ENCODE peak calls at places on chromosome 15, in six cellular contexts. One of them, this sample, is unnamed.

GRCh38 chr15:29968099-29968892 is 114.5 kb upstream of the GOLGA8J start:
- DNase-seq in iris pigment epithelial cell: no peak
- DNase-seq in anterior cingulate cortex: no peak
- DNase-seq in BJ: no peak
- DNase-seq in HS-27A: no peak
- DNase-seq in hippocampal formation: no peak
- DNase-seq in this sample: no peak

GRCh38 chr15:84839714-84840113 is 22.6 kb downstream of the ALPK3 start:
- DNase-seq in HS-27A: no peak
- DNase-seq in iris pigment epithelial cell: no peak
- DNase-seq in anterior cingulate cortex: no peak
- DNase-seq in BJ: no peak
- DNase-seq in hippocampal formation: no peak
- DNase-seq in this sample: no peak

GRCh38 chr15:42499888-42500609 is 4.6 kb downstream of the SNAP23 start:
- DNase-seq in anterior cingulate cortex: no peak
- DNase-seq in hippocampal formation: no peak
- DNase-seq in iris pigment epithelial cell: no peak
- DNase-seq in HS-27A: no peak
- DNase-seq in BJ: no peak
- DNase-seq in this sample: no peak

GRCh38 chr15:48978638-48979037 is 14.9 kb upstream of the SHC4 start:
- DNase-seq in iris pigment epithelial cell: no peak
- DNase-seq in hippocampal formation: no peak
- DNase-seq in BJ: no peak
- DNase-seq in HS-27A: no peak
- DNase-seq in anterior cingulate cortex: no peak
- DNase-seq in this sample: no peak

GRCh38 chr15:74956648-74957300 is at the start of gene RPP25:
- DNase-seq in HS-27A: peak; percentile 89
- DNase-seq in iris pigment epithelial cell: peak; percentile 78
- DNase-seq in BJ: no peak
- DNase-seq in anterior cingulate cortex: peak; percentile 36
- DNase-seq in hippocampal formation: peak; percentile 28
- DNase-seq in this sample: peak; percentile 63

GRCh38 chr15:98599911-98600685 is 48.2 kb upstream of the IGF1R start:
- DNase-seq in hippocampal formation: no peak
- DNase-seq in HS-27A: no peak
- DNase-seq in iris pigment epithelial cell: peak; percentile 83
- DNase-seq in BJ: no peak
- DNase-seq in anterior cingulate cortex: no peak
- DNase-seq in this sample: no peak

GRCh38 chr15:32131803-32132202 is 101.5 kb downstream of the CHRNA7 start:
- DNase-seq in anterior cingulate cortex: no peak
- DNase-seq in HS-27A: no peak
- DNase-seq in iris pigment epithelial cell: no peak
- DNase-seq in hippocampal formation: no peak
- DNase-seq in BJ: no peak
- DNase-seq in this sample: no peak

GRCh38 chr15:77506311-77507150 is 85.8 kb downstream of the HMG20A start:
- DNase-seq in hippocampal formation: peak; percentile 50
- DNase-seq in HS-27A: no peak
- DNase-seq in BJ: no peak
- DNase-seq in iris pigment epithelial cell: peak; percentile 31
- DNase-seq in anterior cingulate cortex: no peak
- DNase-seq in this sample: peak; percentile 75

GRCh38 chr15:78810377-78811123 is 714 bp downstream of the ADAMTS7 start:
- DNase-seq in HS-27A: no peak
- DNase-seq in BJ: no peak
- DNase-seq in anterior cingulate cortex: no peak
- DNase-seq in iris pigment epithelial cell: peak; percentile 41
- DNase-seq in hippocampal formation: no peak
- DNase-seq in this sample: no peak

GRCh38 chr15:87631093-87631492 is 625.4 kb downstream of the NTRK3 start:
- DNase-seq in hippocampal formation: no peak
- DNase-seq in HS-27A: no peak
- DNase-seq in BJ: no peak
- DNase-seq in iris pigment epithelial cell: no peak
- DNase-seq in anterior cingulate cortex: no peak
- DNase-seq in this sample: no peak

GRCh38 chr15:84099181-84099580 is 136.4 kb upstream of the GOLGA6L4 start:
- DNase-seq in iris pigment epithelial cell: peak; percentile 65
- DNase-seq in hippocampal formation: no peak
- DNase-seq in HS-27A: no peak
- DNase-seq in BJ: no peak
- DNase-seq in anterior cingulate cortex: no peak
- DNase-seq in this sample: no peak

GRCh38 chr15:73319460-73320245 is 49.1 kb downstream of the HCN4 start:
- DNase-seq in hippocampal formation: no peak
- DNase-seq in iris pigment epithelial cell: no peak
- DNase-seq in anterior cingulate cortex: no peak
- DNase-seq in HS-27A: no peak
- DNase-seq in BJ: no peak
- DNase-seq in this sample: no peak

GRCh38 chr15:81098884-81099601 is 35.0 kb upstream of the CFAP161 start:
- DNase-seq in anterior cingulate cortex: no peak
- DNase-seq in HS-27A: no peak
- DNase-seq in BJ: no peak
- DNase-seq in iris pigment epithelial cell: no peak
- DNase-seq in hippocampal formation: no peak
- DNase-seq in this sample: no peak

GRCh38 chr15:83695246-83695645 is 41.3 kb downstream of the ADAMTSL3 start:
- DNase-seq in BJ: no peak
- DNase-seq in HS-27A: no peak
- DNase-seq in hippocampal formation: no peak
- DNase-seq in iris pigment epithelial cell: peak; percentile 53
- DNase-seq in anterior cingulate cortex: no peak
- DNase-seq in this sample: no peak

GRCh38 chr15:70100495-70101331 is 3.0 kb upstream of the TLE3 start:
- DNase-seq in iris pigment epithelial cell: peak; percentile 80
- DNase-seq in BJ: no peak
- DNase-seq in HS-27A: no peak
- DNase-seq in hippocampal formation: no peak
- DNase-seq in anterior cingulate cortex: no peak
- DNase-seq in this sample: peak; percentile 34

GRCh38 chr15:35256555-35256954 is 171.5 kb upstream of the NANOGP8 start:
- DNase-seq in hippocampal formation: no peak
- DNase-seq in BJ: no peak
- DNase-seq in anterior cingulate cortex: no peak
- DNase-seq in iris pigment epithelial cell: peak; percentile 55
- DNase-seq in HS-27A: no peak
- DNase-seq in this sample: no peak

GRCh38 chr15:73941044-73941443 is 14.8 kb downstream of the LOXL1 start:
- DNase-seq in anterior cingulate cortex: no peak
- DNase-seq in iris pigment epithelial cell: peak; percentile 83
- DNase-seq in HS-27A: peak; percentile 99
- DNase-seq in hippocampal formation: no peak
- DNase-seq in BJ: peak; percentile 53
- DNase-seq in this sample: no peak

GRCh38 chr15:61186905-61187865 is 41.9 kb downstream of the RORA start:
- DNase-seq in anterior cingulate cortex: peak; percentile 2
- DNase-seq in hippocampal formation: no peak
- DNase-seq in iris pigment epithelial cell: no peak
- DNase-seq in BJ: no peak
- DNase-seq in HS-27A: no peak
- DNase-seq in this sample: no peak

GRCh38 chr15:31869640-31870335 is 160.5 kb upstream of the CHRNA7 start:
- DNase-seq in hippocampal formation: peak; percentile 49
- DNase-seq in anterior cingulate cortex: no peak
- DNase-seq in BJ: no peak
- DNase-seq in HS-27A: no peak
- DNase-seq in iris pigment epithelial cell: no peak
- DNase-seq in this sample: no peak

GRCh38 chr15:70933411-70933810 is 40.8 kb downstream of the LRRC49 start:
- DNase-seq in BJ: no peak
- DNase-seq in anterior cingulate cortex: no peak
- DNase-seq in hippocampal formation: no peak
- DNase-seq in iris pigment epithelial cell: no peak
- DNase-seq in HS-27A: no peak
- DNase-seq in this sample: no peak

GRCh38 chr15:39127925-39128617 is 452.8 kb upstream of the THBS1 start:
- DNase-seq in anterior cingulate cortex: no peak
- DNase-seq in iris pigment epithelial cell: peak; percentile 94
- DNase-seq in hippocampal formation: no peak
- DNase-seq in HS-27A: peak; percentile 95
- DNase-seq in BJ: no peak
- DNase-seq in this sample: peak; percentile 27

GRCh38 chr15:71532994-71533393 is 277.4 kb upstream of the NR2E3 start:
- DNase-seq in HS-27A: peak; percentile 22
- DNase-seq in anterior cingulate cortex: no peak
- DNase-seq in BJ: no peak
- DNase-seq in hippocampal formation: no peak
- DNase-seq in iris pigment epithelial cell: peak; percentile 56
- DNase-seq in this sample: no peak

GRCh38 chr15:58221591-58222241 is 83.5 kb downstream of the AQP9 start:
- DNase-seq in anterior cingulate cortex: no peak
- DNase-seq in BJ: no peak
- DNase-seq in HS-27A: no peak
- DNase-seq in hippocampal formation: no peak
- DNase-seq in iris pigment epithelial cell: peak; percentile 24
- DNase-seq in this sample: no peak

GRCh38 chr15:42457445-42458442 is 33.2 kb downstream of the ZNF106 start:
- DNase-seq in BJ: peak; percentile 94
- DNase-seq in hippocampal formation: peak; percentile 70
- DNase-seq in HS-27A: peak; percentile 59
- DNase-seq in anterior cingulate cortex: peak; percentile 12
- DNase-seq in iris pigment epithelial cell: peak; percentile 92
- DNase-seq in this sample: no peak

GRCh38 chr15:63203451-63204090 is 14.2 kb downstream of the RAB8B start:
- DNase-seq in BJ: no peak
- DNase-seq in anterior cingulate cortex: no peak
- DNase-seq in hippocampal formation: no peak
- DNase-seq in HS-27A: no peak
- DNase-seq in iris pigment epithelial cell: peak; percentile 61
- DNase-seq in this sample: no peak

GRCh38 chr15:63052961-63053698 is 10.6 kb downstream of the TPM1 start:
- DNase-seq in iris pigment epithelial cell: peak; percentile 25
- DNase-seq in anterior cingulate cortex: no peak
- DNase-seq in hippocampal formation: no peak
- DNase-seq in BJ: no peak
- DNase-seq in HS-27A: no peak
- DNase-seq in this sample: no peak

GRCh38 chr15:31365655-31366127 is 39.1 kb downstream of the KLF13 start:
- DNase-seq in iris pigment epithelial cell: peak; percentile 92
- DNase-seq in anterior cingulate cortex: peak; percentile 87
- DNase-seq in HS-27A: no peak
- DNase-seq in hippocampal formation: peak; percentile 96
- DNase-seq in BJ: peak; percentile 37
- DNase-seq in this sample: no peak

GRCh38 chr15:99921086-99921485 is 187.8 kb upstream of the LYSMD4 start:
- DNase-seq in anterior cingulate cortex: no peak
- DNase-seq in hippocampal formation: no peak
- DNase-seq in iris pigment epithelial cell: no peak
- DNase-seq in BJ: no peak
- DNase-seq in HS-27A: no peak
- DNase-seq in this sample: no peak

GRCh38 chr15:65529754-65530317 is 427 bp upstream of the HACD3 start:
- DNase-seq in HS-27A: no peak
- DNase-seq in anterior cingulate cortex: no peak
- DNase-seq in iris pigment epithelial cell: no peak
- DNase-seq in hippocampal formation: no peak
- DNase-seq in BJ: no peak
- DNase-seq in this sample: no peak

GRCh38 chr15:74383695-74384565 is 16.5 kb upstream of the CYP11A1 start:
- DNase-seq in iris pigment epithelial cell: peak; percentile 71
- DNase-seq in BJ: no peak
- DNase-seq in hippocampal formation: no peak
- DNase-seq in anterior cingulate cortex: no peak
- DNase-seq in HS-27A: no peak
- DNase-seq in this sample: no peak

GRCh38 chr15:89217686-89218376 is 3.5 kb downstream of the RLBP1 start:
- DNase-seq in iris pigment epithelial cell: no peak
- DNase-seq in HS-27A: no peak
- DNase-seq in BJ: no peak
- DNase-seq in hippocampal formation: no peak
- DNase-seq in anterior cingulate cortex: no peak
- DNase-seq in this sample: no peak

GRCh38 chr15:64460737-64461576 is 579 bp downstream of the ZNF609 start:
- DNase-seq in anterior cingulate cortex: peak; percentile 37
- DNase-seq in BJ: peak; percentile 35
- DNase-seq in HS-27A: peak; percentile 43
- DNase-seq in iris pigment epithelial cell: no peak
- DNase-seq in hippocampal formation: peak; percentile 81
- DNase-seq in this sample: peak; percentile 29

GRCh38 chr15:95972136-95972553 is 358.4 kb upstream of the NR2F2 start:
- DNase-seq in hippocampal formation: no peak
- DNase-seq in HS-27A: no peak
- DNase-seq in iris pigment epithelial cell: peak; percentile 66
- DNase-seq in anterior cingulate cortex: no peak
- DNase-seq in BJ: peak; percentile 36
- DNase-seq in this sample: no peak

GRCh38 chr15:78339559-78339958 is 594 bp upstream of the CRABP1 start:
- DNase-seq in hippocampal formation: no peak
- DNase-seq in iris pigment epithelial cell: no peak
- DNase-seq in anterior cingulate cortex: no peak
- DNase-seq in HS-27A: no peak
- DNase-seq in BJ: no peak
- DNase-seq in this sample: no peak

GRCh38 chr15:98085003-98085639 is 124.6 kb downstream of the ARRDC4 start:
- DNase-seq in iris pigment epithelial cell: peak; percentile 73
- DNase-seq in anterior cingulate cortex: no peak
- DNase-seq in HS-27A: no peak
- DNase-seq in BJ: no peak
- DNase-seq in hippocampal formation: peak; percentile 61
- DNase-seq in this sample: peak; percentile 9

GRCh38 chr15:70160267-70160666 is 62.5 kb upstream of the TLE3 start:
- DNase-seq in iris pigment epithelial cell: no peak
- DNase-seq in HS-27A: peak; percentile 29
- DNase-seq in anterior cingulate cortex: no peak
- DNase-seq in hippocampal formation: no peak
- DNase-seq in BJ: no peak
- DNase-seq in this sample: no peak

GRCh38 chr15:101267320-101268104 is 9.8 kb downstream of the SELENOS start:
- DNase-seq in anterior cingulate cortex: peak; percentile 67
- DNase-seq in iris pigment epithelial cell: peak; percentile 62
- DNase-seq in HS-27A: no peak
- DNase-seq in hippocampal formation: peak; percentile 52
- DNase-seq in BJ: peak; percentile 69
- DNase-seq in this sample: no peak

GRCh38 chr15:33158359-33158758 is 36.2 kb downstream of the FMN1 start:
- DNase-seq in BJ: no peak
- DNase-seq in anterior cingulate cortex: no peak
- DNase-seq in HS-27A: no peak
- DNase-seq in iris pigment epithelial cell: no peak
- DNase-seq in hippocampal formation: no peak
- DNase-seq in this sample: no peak

GRCh38 chr15:85543741-85544155 is 163.3 kb downstream of the AKAP13 start:
- DNase-seq in iris pigment epithelial cell: no peak
- DNase-seq in HS-27A: no peak
- DNase-seq in anterior cingulate cortex: no peak
- DNase-seq in hippocampal formation: no peak
- DNase-seq in BJ: no peak
- DNase-seq in this sample: peak; percentile 71

This sample was measured in NCI-H2029.